ENCODE peak calls at places on chromosome 16, in ten cellular contexts. L is colonic mucosa, X is cardiac muscle cell, R is PC-3, A is T-helper 1 cell, M is caudate nucleus, S is EH, U is OCI-LY7, K is cardiac fibroblast, D is A172. W is an unnamed sample.

GRCh38 chr16:53530046-53530445 is 27.0 kb upstream of the AKTIP start:
- DNase-seq in S (no peak), M (no peak), K (no peak), A (no peak), X (no peak), R (no peak), U (no peak), L (no peak), D (no peak), W (peak)

GRCh38 chr16:74071996-74072559 is 224.5 kb upstream of the PSMD7 start:
- DNase-seq in D (no peak), X (no peak), M (no peak), A (no peak), K (no peak), R (no peak), S (no peak), L (no peak), U (no peak), W (no peak)

GRCh38 chr16:798666-799065 is 1.9 kb downstream of the GNG13 start:
- DNase-seq in L (no peak), X (no peak), S (no peak), U (no peak), D (no peak), K (no peak), R (no peak), M (no peak), A (no peak), W (no peak)

GRCh38 chr16:81600275-81600674 is 155.7 kb downstream of the CMIP start:
- DNase-seq in L (no peak), S (peak), X (peak), K (peak), U (no peak), D (peak), A (no peak), R (peak), M (no peak), W (no peak)

GRCh38 chr16:27378871-27379580 is 22.9 kb upstream of the IL21R start:
- DNase-seq in K (no peak), S (peak), A (no peak), U (no peak), L (no peak), X (no peak), M (no peak), R (no peak), D (no peak), W (no peak)

GRCh38 chr16:1512174-1512573 is 19.0 kb downstream of the TELO2 start:
- DNase-seq in L (no peak), R (no peak), D (no peak), X (no peak), M (no peak), S (no peak), K (no peak), U (no peak), A (no peak), W (no peak)

GRCh38 chr16:47377156-47377555 is 83.7 kb downstream of the ITFG1 start:
- DNase-seq in L (no peak), R (peak), A (no peak), M (no peak), S (peak), K (no peak), D (no peak), U (no peak), X (no peak), W (no peak)

GRCh38 chr16:27862953-27863352 is 200.6 kb downstream of the GSG1L start:
- DNase-seq in R (no peak), L (no peak), D (no peak), X (no peak), K (no peak), U (no peak), S (no peak), A (no peak), M (no peak), W (no peak)

W was measured in NCI-H510A treated with DMSO at 0.1 percent for 48 hours.